ENCODE peak calls at places on chromosome 17, in four cellular contexts. B, E, M and Q are unnamed samples.

GRCh38 chr17:11986939-11987329 is 10.3 kb downstream of the ZNF18 start:
- DNase-seq in B (peak), E (peak), M (no peak), Q (no peak)

GRCh38 chr17:77564278-77564920 is 394.1 kb upstream of the TNRC6C start:
- DNase-seq in B (no peak), E (no peak), M (no peak), Q (no peak)

GRCh38 chr17:75498019-75498725 is 17.2 kb downstream of the CASKIN2 start:
- DNase-seq in B (no peak), E (peak), M (no peak), Q (no peak)

GRCh38 chr17:52709724-52710123 is 551.2 kb upstream of the CA10 start:
- DNase-seq in B (no peak), E (no peak), M (no peak), Q (no peak)

GRCh38 chr17:78883090-78883532 is 19.9 kb downstream of the CEP295NL start:
- DNase-seq in B (peak), E (peak), M (no peak), Q (no peak)

GRCh38 chr17:43556292-43556691 is 10.2 kb upstream of the ETV4 start:
- DNase-seq in B (peak), E (no peak), M (no peak), Q (no peak)

GRCh38 chr17:75822119-75822799 is 21.9 kb downstream of the UNC13D start:
- DNase-seq in B (no peak), E (peak), M (no peak), Q (no peak)

GRCh38 chr17:66538776-66539175 is 236.4 kb downstream of the PRKCA start:
- DNase-seq in B (no peak), E (peak), M (no peak), Q (no peak)

GRCh38 chr17:37543527-37544122 is 53.9 kb downstream of the DUSP14 start:
- DNase-seq in B (no peak), E (no peak), M (no peak), Q (no peak)

GRCh38 chr17:4728124-4728523 is 3.1 kb upstream of the MED11 start:
- DNase-seq in B (no peak), E (no peak), M (no peak), Q (no peak)

GRCh38 chr17:78723001-78723796 is 58.9 kb downstream of the CYTH1 start:
- DNase-seq in B (no peak), E (peak), M (no peak), Q (no peak)

GRCh38 chr17:77892031-77892430 is 66.5 kb upstream of the TNRC6C start:
- DNase-seq in B (no peak), E (no peak), M (no peak), Q (no peak)

GRCh38 chr17:36861531-36861930 is 75.7 kb upstream of the LHX1 start:
- DNase-seq in B (no peak), E (no peak), M (no peak), Q (no peak)

GRCh38 chr17:66040402-66040801 is 151.5 kb downstream of the CEP112 start:
- DNase-seq in B (no peak), E (no peak), M (no peak), Q (no peak)

GRCh38 chr17:16938031-16938430 is 33.9 kb downstream of the TNFRSF13B start:
- DNase-seq in B (no peak), E (no peak), M (no peak), Q (no peak)

GRCh38 chr17:2266045-2266864 is 37.3 kb downstream of the SMG6 start:
- DNase-seq in B (no peak), E (no peak), M (peak), Q (no peak)

GRCh38 chr17:54745862-54746261 is 154.8 kb upstream of the TOM1L1 start:
- DNase-seq in B (no peak), E (no peak), M (no peak), Q (no peak)

GRCh38 chr17:35241520-35241919 is 1.4 kb upstream of the SLFN5 start:
- DNase-seq in B (no peak), E (no peak), M (no peak), Q (no peak)

GRCh38 chr17:27552467-27552779 is 78.6 kb upstream of the LGALS9 start:
- DNase-seq in B (no peak), E (no peak), M (no peak), Q (no peak)

GRCh38 chr17:4006745-4007211 is 42.5 kb upstream of the ATP2A3 start:
- DNase-seq in B (peak), E (peak), M (no peak), Q (no peak)

GRCh38 chr17:55496094-55496881 is 15.0 kb downstream of the SMIM36 start:
- DNase-seq in B (no peak), E (no peak), M (no peak), Q (no peak)

GRCh38 chr17:64354824-64355535 is 35.7 kb downstream of the PECAM1 start:
- DNase-seq in B (no peak), E (no peak), M (no peak), Q (no peak)

GRCh38 chr17:8807070-8807550 is 7.9 kb upstream of the MFSD6L start:
- DNase-seq in B (peak), E (no peak), M (peak), Q (no peak)

DNA sequence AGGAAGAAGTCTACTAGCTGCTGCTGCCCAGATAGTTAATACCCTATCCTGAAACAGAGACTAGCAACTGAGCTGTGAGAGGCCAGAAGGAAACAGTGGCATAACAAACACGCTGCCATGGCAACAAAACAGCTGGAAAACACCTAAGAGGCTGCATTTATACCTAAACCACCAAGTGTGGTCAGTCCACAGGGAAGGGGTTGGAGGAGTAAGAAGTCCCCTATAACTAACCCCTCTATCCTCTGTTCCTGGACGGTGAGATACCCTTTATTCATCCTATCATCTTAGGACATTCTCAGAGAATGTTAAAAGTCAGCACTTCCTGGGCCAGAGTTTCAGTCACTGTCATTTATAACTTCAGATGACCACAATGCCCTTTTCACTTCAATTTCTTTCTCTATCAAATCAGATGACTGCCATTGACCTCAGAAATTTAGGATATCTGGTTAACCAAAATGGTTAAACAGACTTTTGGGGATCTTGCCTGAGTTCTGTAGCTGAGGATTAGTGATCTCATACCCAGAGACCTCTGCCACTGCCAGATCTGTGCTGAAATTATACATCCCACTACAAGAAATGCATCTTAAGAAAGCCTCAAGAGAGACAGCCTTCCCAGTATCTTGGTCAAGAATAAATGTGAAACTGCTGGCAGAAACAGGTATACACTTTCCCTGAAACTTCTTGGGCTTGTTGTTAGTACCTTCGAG is 36.2 kb downstream of the STH start:
- DNase-seq in B (no peak), E (no peak), M (no peak), Q (no peak)
- TF ChIP-seq NRF1 in B (no peak), E (no peak), M (no peak), Q (no peak)

GRCh38 chr17:30530346-30531025 is 53.3 kb downstream of the GOSR1 start:
- DNase-seq in B (no peak), E (no peak), M (no peak), Q (no peak)
- TF ChIP-seq NRF1 in B (no peak), E (no peak), M (no peak), Q (no peak)

GRCh38 chr17:40534431-40535189 is 30.7 kb downstream of the CCR7 start:
- DNase-seq in B (no peak), E (no peak), M (no peak), Q (no peak)
- TF ChIP-seq NRF1 in B (no peak), E (no peak), M (no peak), Q (no peak)

GRCh38 chr17:61731330-61731729 is 132.0 kb downstream of the BRIP1 start:
- DNase-seq in B (no peak), E (peak), M (no peak), Q (no peak)

GRCh38 chr17:61729690-61730268 is 133.5 kb downstream of the BRIP1 start:
- DNase-seq in B (no peak), E (peak), M (no peak), Q (no peak)

GRCh38 chr17:61724777-61725176 is 133.8 kb upstream of the NACA2 start:
- DNase-seq in B (no peak), E (no peak), M (no peak), Q (no peak)

GRCh38 chr17:61726977-61727376 is 136.0 kb upstream of the NACA2 start:
- DNase-seq in B (no peak), E (no peak), M (no peak), Q (no peak)

DNA sequence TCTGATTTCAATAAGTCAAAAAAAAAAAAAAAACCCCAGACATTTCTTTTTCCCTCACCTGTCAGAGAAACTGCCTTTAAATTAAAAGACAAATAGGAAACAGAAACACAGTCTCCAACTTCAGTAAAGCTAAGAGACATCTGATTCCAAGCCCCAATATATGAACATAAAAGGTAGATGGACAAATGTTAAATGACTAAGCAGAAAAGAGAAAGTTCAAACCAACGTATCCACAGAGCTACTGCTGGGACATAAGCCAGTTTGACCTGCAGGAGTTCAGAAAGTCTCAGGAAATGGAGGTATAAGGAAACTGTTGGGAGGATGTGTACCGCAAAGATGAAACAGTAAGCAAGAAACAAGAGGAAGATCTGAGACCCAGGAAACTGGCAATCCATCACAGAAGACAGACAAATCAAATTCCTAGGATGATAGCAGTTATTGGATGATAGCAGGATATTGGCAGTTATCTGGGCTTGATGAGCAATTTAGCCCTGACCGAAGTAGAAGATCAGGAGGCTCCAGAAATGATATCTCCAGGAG is 135.0 kb downstream of the BRIP1 start:
- DNase-seq in B (no peak), E (no peak), M (no peak), Q (no peak)
- TF ChIP-seq NRF1 in B (no peak), E (no peak), M (no peak), Q (no peak)

DNA sequence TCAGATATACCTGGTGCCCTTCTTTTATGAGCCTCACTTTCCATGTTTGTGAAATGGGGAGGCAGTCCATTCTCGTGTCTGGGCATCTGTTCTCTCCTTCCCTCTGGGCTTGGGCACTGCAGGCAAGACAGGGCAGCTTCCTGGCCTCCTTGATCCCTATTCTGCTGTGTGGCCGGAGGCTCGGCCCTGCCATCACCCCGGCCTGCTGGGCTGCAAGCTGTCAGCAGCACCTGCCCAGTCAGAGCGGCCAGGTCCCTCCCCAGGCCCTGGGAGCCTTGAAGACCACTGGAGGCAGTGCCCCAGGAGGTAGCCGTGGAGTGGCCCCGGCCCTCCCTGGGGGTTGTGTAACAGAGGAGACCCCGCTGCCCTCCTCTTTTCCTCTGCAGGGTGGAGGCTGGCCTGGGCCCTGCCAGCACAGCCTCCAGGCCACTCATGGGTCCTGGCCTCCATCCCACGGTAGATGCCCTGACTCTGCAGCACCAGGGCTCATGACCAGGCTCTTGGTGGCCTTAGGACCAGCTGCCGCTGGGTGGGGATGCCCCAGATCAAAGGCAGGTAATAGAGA is 9.2 kb downstream of the KCNJ12 start:
- DNase-seq in B (no peak), E (no peak), M (no peak), Q (no peak)
- TF ChIP-seq NRF1 in B (no peak), E (no peak), M (no peak), Q (no peak)

GRCh38 chr17:44761932-44762810 is 3.4 kb downstream of the ADAM11 start:
- DNase-seq in B (no peak), E (no peak), M (no peak), Q (no peak)

GRCh38 chr17:44758414-44759095 is at the start of gene ADAM11:
- DNase-seq in B (peak), E (peak), M (no peak), Q (no peak)

GRCh38 chr17:44759916-44760243 is 1.1 kb downstream of the ADAM11 start:
- DNase-seq in B (no peak), E (no peak), M (no peak), Q (peak)

GRCh38 chr17:44759096-44759915 is 518 bp downstream of the ADAM11 start:
- DNase-seq in B (peak), E (peak), M (no peak), Q (no peak)

DNA sequence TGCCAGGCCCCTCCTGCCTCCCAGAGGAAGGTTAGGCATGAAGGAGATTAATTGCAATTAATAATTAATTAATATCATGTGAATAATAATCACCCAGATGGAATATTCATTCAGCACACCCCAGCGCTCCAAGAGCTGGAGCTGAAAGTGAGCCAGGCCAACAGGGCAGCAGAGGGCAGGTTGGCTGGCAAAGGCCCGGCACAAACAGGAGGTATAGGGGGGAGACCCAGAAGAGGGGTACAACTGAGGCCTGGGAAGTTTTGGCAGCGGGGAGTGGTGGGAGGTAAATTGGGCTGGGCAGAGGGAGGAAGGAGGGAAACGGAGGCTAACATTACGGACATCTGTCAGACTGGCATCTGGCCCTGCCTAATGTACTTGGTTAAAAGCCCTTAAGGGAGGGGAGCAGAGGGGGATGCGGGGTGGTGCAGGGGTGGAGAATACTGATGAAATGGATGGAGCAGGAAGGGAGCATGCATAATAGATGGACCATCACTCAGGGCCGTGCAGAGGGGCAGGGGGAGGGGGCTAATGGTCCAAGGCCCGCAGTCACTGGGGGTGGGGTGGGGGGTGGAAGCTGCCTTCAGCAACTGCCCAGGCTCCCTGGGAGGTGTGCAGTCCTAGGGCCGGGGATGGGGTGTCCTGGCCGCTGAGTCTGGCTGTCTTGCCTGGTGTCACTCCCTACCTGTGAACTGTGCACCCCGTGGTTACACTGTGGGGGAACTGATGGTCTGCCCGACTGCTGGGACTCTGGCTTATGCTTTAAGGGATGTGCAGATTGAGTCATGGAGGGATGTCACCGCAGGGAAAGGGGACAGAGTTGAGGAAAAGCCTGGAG is 1.9 kb downstream of the ADAM11 start:
- DNase-seq in B (no peak), E (peak), M (no peak), Q (no peak)
- TF ChIP-seq NRF1 in B (no peak), E (no peak), M (no peak), Q (no peak)

DNA sequence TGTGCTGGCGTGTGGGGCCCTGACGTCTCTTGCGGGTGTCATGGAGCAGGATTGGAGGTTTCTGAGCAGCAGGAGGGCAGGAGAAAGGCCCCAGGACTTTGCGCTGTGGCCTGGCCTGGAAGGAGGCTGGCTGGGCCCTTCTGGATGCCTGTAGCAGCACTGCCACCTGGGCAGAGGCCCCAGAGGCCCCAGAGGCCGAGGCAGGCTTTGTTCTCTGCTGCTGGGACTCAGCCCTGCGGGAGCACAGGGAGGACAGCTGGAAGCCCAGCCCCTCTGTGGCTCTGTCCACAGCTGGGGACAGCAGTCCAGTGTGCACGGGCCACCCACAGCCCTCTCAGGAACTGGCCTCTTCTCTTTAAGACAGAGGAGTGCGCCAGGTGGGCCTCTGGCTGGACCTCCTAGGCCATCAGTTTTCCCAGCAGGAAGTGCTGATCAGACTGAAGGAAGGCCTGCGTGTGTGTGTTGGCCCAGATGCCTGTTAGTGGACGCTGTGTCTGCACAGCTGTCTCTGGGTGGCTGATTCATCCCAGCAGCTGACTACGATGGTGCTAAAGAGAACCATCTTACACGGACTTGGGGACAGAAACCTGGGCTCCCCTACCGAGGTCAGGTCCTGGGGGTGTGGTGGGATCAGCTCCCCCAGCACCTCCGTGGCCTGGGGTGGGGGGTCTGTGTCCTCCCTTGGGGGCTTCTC is 26.8 kb upstream of the ZNF750 start:
- DNase-seq in B (no peak), E (peak), M (no peak), Q (no peak)
- TF ChIP-seq NRF1 in B (no peak), E (no peak), M (no peak), Q (no peak)

GRCh38 chr17:15909481-15909991 is 35.4 kb upstream of the ADORA2B start:
- DNase-seq in B (no peak), E (peak), M (no peak), Q (no peak)

GRCh38 chr17:15908378-15908777 is 36.6 kb upstream of the ADORA2B start:
- DNase-seq in B (no peak), E (no peak), M (no peak), Q (no peak)

GRCh38 chr17:15913826-15914225 is 31.1 kb upstream of the ADORA2B start:
- DNase-seq in B (no peak), E (no peak), M (no peak), Q (no peak)

GRCh38 chr17:15912416-15912955 is 32.4 kb upstream of the ADORA2B start:
- DNase-seq in B (no peak), E (no peak), M (no peak), Q (no peak)

GRCh38 chr17:15910791-15911190 is 34.1 kb upstream of the ADORA2B start:
- DNase-seq in B (no peak), E (no peak), M (no peak), Q (no peak)
- TF ChIP-seq NRF1 in B (no peak), E (no peak), M (no peak), Q (no peak)

GRCh38 chr17:82605939-82606600 is 42.2 kb downstream of the WDR45B start:
- DNase-seq in B (no peak), E (peak), M (no peak), Q (no peak)
- TF ChIP-seq NRF1 in B (no peak), E (no peak), M (no peak), Q (no peak)